ENCODE peak calls at places on chromosomes 3 and 15, in eight cellular contexts. Y is CD8-positive, alpha-beta T cell; X is PC-3; R is endodermal cell; D is IMR-90; V is GM23338; U is GM12864; F is cardiac muscle cell. H is an unnamed sample.

GRCh38 chr3:72379500-72380187 is 468.6 kb downstream of the SHQ1 start:
- DNase-seq in Y (no peak), X (no peak), R (no peak), D (no peak), V (no peak), U (no peak), F (peak; percentile 42), H (no peak)

GRCh38 chr3:101243285-101244211 is 76.8 kb downstream of the IMPG2 start:
- DNase-seq in Y (no peak), X (no peak), R (no peak), D (no peak), V (no peak), U (no peak), F (no peak), H (no peak)

GRCh38 chr15:51281368-51281967 is 56.9 kb downstream of the CYP19A1 start:
- DNase-seq in Y (no peak), X (peak; percentile 63), R (peak; percentile 92), D (peak; percentile 53), V (peak; percentile 75), U (no peak), F (peak; percentile 76), H (peak; percentile 69)

GRCh38 chr15:63379492-63380150 is 2.0 kb downstream of the CA12 start:
- DNase-seq in Y (no peak), X (no peak), R (no peak), D (no peak), V (no peak), U (no peak), F (no peak), H (no peak)

GRCh38 chr3:118991775-118992174 is 42.9 kb downstream of the IGSF11 start:
- DNase-seq in Y (no peak), X (no peak), R (no peak), D (no peak), V (no peak), U (no peak), F (no peak), H (no peak)

GRCh38 chr15:73538123-73538522 is 95.1 kb downstream of the NPTN start:
- DNase-seq in Y (no peak), X (no peak), R (no peak), D (no peak), V (no peak), U (no peak), F (no peak), H (no peak)

GRCh38 chr3:76400141-76400540 is 614.8 kb upstream of the ZNF717 start:
- DNase-seq in Y (no peak), X (peak; percentile 30), R (no peak), D (peak; percentile 68), V (no peak), U (no peak), F (no peak), H (peak; percentile 14)

GRCh38 chr15:77455696-77456293 is 35.1 kb downstream of the HMG20A start:
- DNase-seq in Y (no peak), X (no peak), R (no peak), D (peak; percentile 87), V (no peak), U (no peak), F (peak; percentile 76), H (peak; percentile 89)

GRCh38 chr3:11438636-11439035 is 166.4 kb downstream of the ATG7 start:
- DNase-seq in Y (no peak), X (no peak), R (peak; percentile 49), D (peak; percentile 4), V (no peak), U (no peak), F (peak; percentile 70), H (peak; percentile 61)

GRCh38 chr3:143934791-143935190 is 36.8 kb upstream of the DIPK2A start:
- DNase-seq in Y (no peak), X (no peak), R (no peak), D (no peak), V (no peak), U (no peak), F (peak; percentile 7), H (no peak)

GRCh38 chr3:6750782-6751181 is 110.1 kb upstream of the GRM7 start:
- DNase-seq in Y (no peak), X (no peak), R (no peak), D (no peak), V (no peak), U (no peak), F (no peak), H (no peak)

GRCh38 chr3:35183915-35184675 is 455.2 kb upstream of the ARPP21 start:
- DNase-seq in Y (no peak), X (no peak), R (no peak), D (no peak), V (no peak), U (no peak), F (peak; percentile 20), H (no peak)

GRCh38 chr3:22308866-22309265 is 557.9 kb upstream of the ZNF385D start:
- DNase-seq in Y (no peak), X (no peak), R (no peak), D (no peak), V (no peak), U (no peak), F (no peak), H (no peak)

GRCh38 chr3:97972976-97973375 is 745 bp upstream of the RIOX2 start:
- DNase-seq in Y (no peak), X (no peak), R (no peak), D (no peak), V (no peak), U (no peak), F (no peak), H (no peak)
- H3K4me3 ChIP-seq in Y (peak overlapping the region; percentile 44), X (peak overlapping the region; percentile 75), R (peak overlapping the region; percentile 75), D (no peak overlapping the region), V (peak overlapping the region; percentile 63), U (peak overlapping the region; percentile 89), F (no peak overlapping the region), H (peak overlapping the region; percentile 71)

GRCh38 chr3:54131026-54131605 is 8.8 kb downstream of the CACNA2D3 start:
- DNase-seq in Y (no peak), X (no peak), R (no peak), D (no peak), V (no peak), U (no peak), F (no peak), H (no peak)
- H3K4me3 ChIP-seq in Y (no peak overlapping the region), X (no peak overlapping the region), R (no peak overlapping the region), D (no peak overlapping the region), V (no peak overlapping the region), U (no peak overlapping the region), F (no peak overlapping the region), H (no peak overlapping the region)

GRCh38 chr3:12875857-12876451 is 34.6 kb upstream of the RPL32 start:
- DNase-seq in Y (no peak), X (no peak), R (peak; percentile 94), D (no peak), V (peak; percentile 91), U (no peak), F (peak; percentile 54), H (peak; percentile 32)
- H3K4me3 ChIP-seq in Y (no peak overlapping the region), X (no peak overlapping the region), R (no peak overlapping the region), D (no peak overlapping the region), V (peak overlapping the region; percentile 60), U (no peak overlapping the region), F (no peak overlapping the region), H (peak overlapping the region; percentile 18)

DNA sequence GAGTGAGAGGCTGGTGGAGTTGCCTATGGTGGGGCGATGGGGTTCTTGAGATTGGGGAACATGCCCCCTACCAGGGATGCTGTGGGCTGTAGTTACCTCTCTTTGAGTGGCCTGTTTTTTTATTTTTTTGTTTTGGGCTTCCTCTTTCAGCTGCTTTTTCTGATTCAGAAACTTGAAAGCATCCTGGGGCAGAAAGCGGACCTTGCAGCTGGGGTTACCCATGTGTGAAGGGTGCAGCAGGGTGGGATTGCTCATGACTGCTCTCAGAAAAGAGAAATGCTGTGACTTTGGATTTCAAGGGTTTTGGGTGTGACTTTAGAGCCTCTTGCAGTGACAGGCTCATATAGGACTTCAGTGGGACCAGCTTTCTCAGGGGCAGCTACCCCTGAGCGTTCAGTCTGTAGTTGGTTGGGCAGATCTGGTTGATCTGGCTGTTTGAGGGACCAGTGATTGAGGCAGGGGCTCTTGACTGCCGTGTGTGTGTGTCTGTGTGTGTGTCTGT is 1.8 kb downstream of the LIMD1 start:
- DNase-seq in Y (no peak), X (peak; percentile 22), R (no peak), D (no peak), V (no peak), U (peak; percentile 93), F (no peak), H (no peak)
- H3K4me3 ChIP-seq in Y (no peak overlapping the region), X (peak overlapping the region; percentile 89), R (peak overlapping the region; percentile 83), D (peak overlapping the region; percentile 77), V (peak overlapping the region; percentile 43), U (peak overlapping the region; percentile 86), F (peak overlapping the region; percentile 6), H (peak overlapping the region; percentile 73)

GRCh38 chr3:50356553-50356952 is 2.8 kb downstream of the TMEM115 start:
- DNase-seq in Y (no peak), X (peak; percentile 70), R (no peak), D (no peak), V (no peak), U (no peak), F (peak; percentile 25), H (peak; percentile 30)

GRCh38 chr3:50358927-50359759 is at the start of gene TMEM115:
- DNase-seq in Y (peak; percentile 92), X (peak; percentile 98), R (peak; percentile 99), D (peak; percentile 99), V (peak; percentile 99), U (peak; percentile 97), F (peak; percentile 99), H (peak; percentile 99)

GRCh38 chr3:50358355-50358926 is 880 bp downstream of the TMEM115 start:
- DNase-seq in Y (no peak), X (no peak), R (no peak), D (no peak), V (no peak), U (no peak), F (no peak), H (no peak)

GRCh38 chr3:50355829-50356552 is 3.3 kb downstream of the TMEM115 start:
- DNase-seq in Y (no peak), X (no peak), R (no peak), D (no peak), V (no peak), U (no peak), F (no peak), H (no peak)

DNA sequence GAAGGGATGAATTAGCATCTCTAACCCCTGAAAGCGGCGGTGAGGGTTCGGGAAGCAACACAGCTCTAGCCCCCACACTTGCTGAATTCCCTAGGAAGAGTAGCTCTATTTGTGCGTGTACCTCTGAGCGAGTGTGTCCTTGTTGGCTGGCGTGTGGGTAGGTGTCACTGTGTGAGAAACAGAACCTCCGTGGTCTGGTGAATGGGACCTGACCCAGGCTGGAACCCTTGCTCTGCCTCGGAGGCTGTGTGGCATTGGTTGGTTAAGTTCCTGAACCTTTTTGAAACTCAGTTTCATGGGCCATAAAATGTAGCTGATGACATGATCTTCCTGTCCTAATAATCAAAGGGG is 414 bp upstream of the TMEM115 start:
- DNase-seq in Y (no peak), X (no peak), R (no peak), D (no peak), V (no peak), U (no peak), F (no peak), H (no peak)
- H3K4me3 ChIP-seq in Y (peak overlapping the region; percentile 58), X (peak overlapping the region; percentile 85), R (peak overlapping the region; percentile 90), D (peak overlapping the region; percentile 19), V (peak overlapping the region; percentile 75), U (peak overlapping the region; percentile 70), F (no peak overlapping the region), H (peak overlapping the region; percentile 40)

GRCh38 chr3:105800320-105800719 is 68.5 kb downstream of the CBLB start:
- DNase-seq in Y (no peak), X (no peak), R (no peak), D (no peak), V (no peak), U (no peak), F (no peak), H (no peak)
- H3K4me3 ChIP-seq in Y (no peak overlapping the region), X (no peak overlapping the region), R (no peak overlapping the region), D (no peak overlapping the region), V (no peak overlapping the region), U (no peak overlapping the region), F (no peak overlapping the region), H (no peak overlapping the region)

H was measured in fibroblast of villous mesenchyme.